ENCODE peak calls at places on chromosomes 5 and 9, in four cellular contexts. A, W, K and G are unnamed samples.

GRCh38 chr9:108468364-108468763 is 387.4 kb downstream of the ACTL7B start:
- DNase-seq in A (no peak), W (no peak), K (no peak), G (no peak)

GRCh38 chr5:33180900-33181299 is 259.9 kb upstream of the TARS1 start:
- DNase-seq in A (no peak), W (no peak), K (no peak), G (no peak)

GRCh38 chr5:62649476-62650113 is 71.0 kb downstream of the LRRC70 start:
- DNase-seq in A (no peak), W (no peak), K (no peak), G (no peak)

GRCh38 chr5:68176802-68177479 is 38.6 kb upstream of the PIK3R1 start:
- DNase-seq in A (no peak), W (no peak), K (no peak), G (no peak)

GRCh38 chr9:135376511-135377173 is 102.9 kb upstream of the PPP1R26 start:
- DNase-seq in A (no peak), W (no peak), K (no peak), G (no peak)

GRCh38 chr9:132935021-132935420 is 9.4 kb downstream of the TSC1 start:
- DNase-seq in A (no peak), W (no peak), K (no peak), G (no peak)

GRCh38 chr5:176819476-176819875 is 9.1 kb downstream of the UNC5A start:
- DNase-seq in A (no peak), W (no peak), K (no peak), G (no peak)

GRCh38 chr5:52690236-52690685 is 97.5 kb upstream of the ITGA1 start:
- DNase-seq in A (no peak), W (no peak), K (no peak), G (no peak)

GRCh38 chr9:132572921-132573320 is 9.5 kb upstream of the BARHL1 start:
- DNase-seq in A (no peak), W (no peak), K (no peak), G (no peak)

GRCh38 chr9:7976167-7976755 is 176.7 kb upstream of the DMAC1 start:
- DNase-seq in A (no peak), W (peak), K (no peak), G (no peak)

GRCh38 chr5:36915653-36916052 is 39.1 kb downstream of the NIPBL start:
- DNase-seq in A (no peak), W (no peak), K (no peak), G (no peak)

GRCh38 chr9:20339611-20340010 is 282.7 kb downstream of the MLLT3 start:
- DNase-seq in A (no peak), W (no peak), K (no peak), G (no peak)